ENCODE peak calls at places on chromosomes 5 and 9, in six cellular contexts. L, Z, K, X, I and B are unnamed samples.
A peak's percentile ranks its signal among the peaks of the same experiment; 100 is the strongest.

GRCh38 chr5:108193021-108193795 is 188.7 kb downstream of the FBXL17 start:
- DNase-seq in L (no peak), Z (no peak), K (no peak), X (no peak), I (no peak), B (no peak)

GRCh38 chr5:989961-990530 is 18.6 kb upstream of the NKD2 start:
- DNase-seq in L (no peak), Z (peak; percentile 10), K (no peak), X (peak; percentile 59), I (peak; percentile 81), B (peak; percentile 85)

GRCh38 chr9:79902937-79903600 is 331.3 kb downstream of the TLE4 start:
- DNase-seq in L (no peak), Z (no peak), K (no peak), X (no peak), I (no peak), B (no peak)

GRCh38 chr9:114116061-114116747 is 17.1 kb upstream of the KIF12 start:
- DNase-seq in L (no peak), Z (no peak), K (no peak), X (no peak), I (no peak), B (no peak)

GRCh38 chr9:76699966-76700365 is 64.3 kb upstream of the PCA3 start:
- DNase-seq in L (no peak), Z (no peak), K (no peak), X (no peak), I (no peak), B (no peak)

GRCh38 chr9:97557606-97558095 is 56.2 kb downstream of the TMOD1 start:
- DNase-seq in L (peak; percentile 52), Z (no peak), K (no peak), X (peak; percentile 39), I (peak; percentile 72), B (peak; percentile 94)

GRCh38 chr5:38339446-38339845 is 81.1 kb downstream of the EGFLAM start:
- DNase-seq in L (no peak), Z (no peak), K (no peak), X (no peak), I (no peak), B (no peak)

GRCh38 chr5:34843482-34843881 is 4.5 kb downstream of the TTC23L start:
- DNase-seq in L (no peak), Z (no peak), K (no peak), X (no peak), I (no peak), B (no peak)

GRCh38 chr9:16265671-16266070 is 604.8 kb downstream of the BNC2 start:
- DNase-seq in L (no peak), Z (no peak), K (no peak), X (no peak), I (no peak), B (no peak)

GRCh38 chr5:80654054-80654390 is 430 bp upstream of the MSH3 start:
- DNase-seq in L (no peak), Z (no peak), K (no peak), X (peak; percentile 71), I (no peak), B (no peak)

GRCh38 chr5:81169924-81170323 is 63.2 kb upstream of the CKMT2 start:
- DNase-seq in L (no peak), Z (no peak), K (no peak), X (no peak), I (no peak), B (no peak)

GRCh38 chr5:40389591-40389990 is 290.1 kb upstream of the PTGER4 start:
- DNase-seq in L (no peak), Z (no peak), K (no peak), X (no peak), I (no peak), B (no peak)

GRCh38 chr9:122444366-122444765 is 33.4 kb downstream of the OR1J1 start:
- DNase-seq in L (no peak), Z (no peak), K (no peak), X (no peak), I (no peak), B (peak; percentile 66)